ENCODE peak calls at places on chromosomes 11 and 22, in six cellular contexts. Y, L, D, O, J and T are unnamed samples.

GRCh38 chr11:12244156-12244555 is 133.2 kb upstream of the PARVA start:
- DNase-seq in Y (no peak), L (no peak), D (no peak), O (no peak), J (no peak), T (no peak)

GRCh38 chr11:57390535-57390934 is at the start of gene PRG2:
- DNase-seq in Y (peak), L (no peak), D (no peak), O (no peak), J (no peak), T (no peak)

GRCh38 chr11:9529333-9529648 is 44.2 kb upstream of the WEE1 start:
- DNase-seq in Y (peak), L (peak), D (peak), O (peak), J (no peak), T (peak)

GRCh38 chr11:128814856-128815705 is 52.0 kb downstream of the KCNJ1 start:
- DNase-seq in Y (no peak), L (no peak), D (peak), O (no peak), J (peak), T (peak)

GRCh38 chr11:32255876-32256275 is 165.0 kb downstream of the RCN1 start:
- DNase-seq in Y (no peak), L (no peak), D (no peak), O (no peak), J (no peak), T (no peak)

GRCh38 chr11:94032066-94032465 is 10.9 kb downstream of the HEPHL1 start:
- DNase-seq in Y (no peak), L (no peak), D (peak), O (no peak), J (no peak), T (no peak)

GRCh38 chr22:40407021-40407761 is 36.8 kb downstream of the SGSM3 start:
- DNase-seq in Y (no peak), L (peak), D (no peak), O (no peak), J (no peak), T (no peak)

GRCh38 chr11:109096266-109096665 is 325.7 kb upstream of the C11orf87 start:
- DNase-seq in Y (no peak), L (no peak), D (no peak), O (no peak), J (peak), T (no peak)

GRCh38 chr11:27907534-27907933 is 200.4 kb downstream of the KIF18A start:
- DNase-seq in Y (peak), L (no peak), D (no peak), O (no peak), J (no peak), T (no peak)

GRCh38 chr11:129699711-129700304 is 115.8 kb upstream of the TMEM45B start:
- DNase-seq in Y (no peak), L (no peak), D (no peak), O (no peak), J (no peak), T (no peak)